ENCODE peak calls at places on chromosome 4, in eight cellular contexts. J is esophagus squamous epithelium, Q is IMR-90, N is tibial nerve, X is heart left ventricle, Y is HCT116, D is uterus, W is GM12878. R is an unnamed sample. For H3K4me1 and H3K9me3, the result is how much of the 10 kb centered on the place peaks cover.

GRCh38 chr4:155657169-155657568 is 9.5 kb upstream of the GUCY1A1 start:
- DNase-seq in N (no peak), W (no peak), J (no peak), Y (no peak), D (no peak), X (no peak), Q (no peak), R (no peak)

GRCh38 chr4:84019626-84020025 is 479.5 kb downstream of the NKX6-1 start:
- DNase-seq in Y (no peak), Q (no peak), W (no peak), D (no peak), N (no peak), J (no peak), X (no peak), R (no peak)

GRCh38 chr4:149891381-149891780 is 75.7 kb upstream of the IQCM start:
- DNase-seq in N (no peak), D (no peak), Q (no peak), W (no peak), Y (no peak), J (no peak), X (no peak), R (no peak)

GRCh38 chr4:165873298-165874071 is 448 bp downstream of the TLL1 start:
- DNase-seq in N (no peak), D (peak), X (peak), J (no peak), Y (no peak), Q (no peak), W (no peak), R (no peak)

GRCh38 chr4:170691168-170691567 is 601.4 kb upstream of the AADAT start:
- DNase-seq in N (no peak), Y (no peak), Q (no peak), D (no peak), X (no peak), W (no peak), J (no peak), R (no peak)

GRCh38 chr4:1216869-1217294 is 32.0 kb downstream of the CTBP1 start:
- DNase-seq in N (no peak), W (no peak), Y (no peak), D (no peak), X (no peak), Q (no peak), J (no peak), R (no peak)

GRCh38 chr4:156779046-156779445 is 192.6 kb downstream of the PDGFC start:
- DNase-seq in X (no peak), Y (no peak), Q (peak), J (no peak), N (no peak), W (no peak), D (peak), R (no peak)

GRCh38 chr4:135185256-135185655 is 983.7 kb upstream of the PABPC4L start:
- DNase-seq in X (no peak), D (no peak), Y (no peak), N (no peak), W (no peak), Q (no peak), J (no peak), R (no peak)

GRCh38 chr4:104064650-104065577 is 345.1 kb upstream of the TACR3 start:
- DNase-seq in D (no peak), W (peak), Y (peak), Q (no peak), N (peak), J (no peak), X (peak), R (no peak)

GRCh38 chr4:178240891-178241290 is 798.7 kb upstream of the AGA start:
- DNase-seq in W (no peak), X (no peak), D (no peak), Q (no peak), J (no peak), N (no peak), Y (no peak), R (no peak)

GRCh38 chr4:124199755-124200154 is 512.8 kb downstream of the ANKRD50 start:
- DNase-seq in Y (no peak), D (no peak), Q (peak), W (no peak), J (no peak), N (no peak), X (no peak), R (no peak)

GRCh38 chr4:188682321-188682720 is 543.1 kb downstream of the TRIML1 start:
- DNase-seq in D (no peak), Y (no peak), J (no peak), N (no peak), X (no peak), W (no peak), Q (no peak), R (no peak)

GRCh38 chr4:168924648-168925047 is 85.4 kb downstream of the CBR4 start:
- DNase-seq in Q (no peak), W (no peak), D (no peak), N (no peak), Y (no peak), X (no peak), J (no peak), R (no peak)

DNA sequence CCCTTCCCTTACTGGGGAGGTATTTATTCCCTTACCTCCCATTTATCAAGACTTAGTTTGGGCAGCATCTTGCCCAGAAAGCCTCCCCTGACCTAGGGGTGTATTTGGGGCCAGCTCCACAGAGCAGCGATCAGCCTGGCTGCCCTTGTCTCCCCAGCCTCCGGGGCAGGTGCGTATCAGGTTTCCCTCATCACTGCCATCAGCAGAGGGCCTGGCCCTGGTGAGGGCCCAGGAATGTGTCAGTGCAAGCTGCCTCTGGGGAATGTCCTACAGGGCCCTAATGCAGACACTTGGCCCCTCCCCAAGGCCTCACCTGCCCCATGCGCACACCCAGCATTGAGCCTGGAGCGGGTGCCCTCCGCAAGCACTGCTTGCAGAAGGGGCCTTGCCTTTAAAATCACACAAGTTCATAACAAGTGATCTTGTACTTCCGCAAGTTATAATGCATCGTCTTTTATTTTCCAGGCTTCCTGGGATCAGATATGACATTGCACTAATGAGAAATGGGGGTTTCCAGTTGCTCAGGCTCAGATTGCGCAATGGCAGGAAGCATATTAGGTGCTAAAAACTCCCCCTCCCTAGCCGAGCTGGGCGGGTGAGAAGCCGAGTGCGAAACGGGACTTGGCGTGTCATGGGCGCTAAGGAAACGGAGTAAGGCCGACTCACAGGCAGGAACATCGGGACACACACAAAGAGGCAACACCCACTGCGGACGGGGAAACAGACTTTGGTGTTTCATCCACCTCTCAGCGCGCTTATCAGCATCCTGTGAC is 25.4 kb upstream of the AFAP1 start:
- DNase-seq in W (no peak), N (peak), X (peak), Q (peak), Y (no peak), J (no peak), D (peak), R (no peak)
- H3K4me1 ChIP-seq in W (under half), N (under half), X (under half), Q (under half), Y (half or more), J (under half), D (under half), R (under half)

DNA sequence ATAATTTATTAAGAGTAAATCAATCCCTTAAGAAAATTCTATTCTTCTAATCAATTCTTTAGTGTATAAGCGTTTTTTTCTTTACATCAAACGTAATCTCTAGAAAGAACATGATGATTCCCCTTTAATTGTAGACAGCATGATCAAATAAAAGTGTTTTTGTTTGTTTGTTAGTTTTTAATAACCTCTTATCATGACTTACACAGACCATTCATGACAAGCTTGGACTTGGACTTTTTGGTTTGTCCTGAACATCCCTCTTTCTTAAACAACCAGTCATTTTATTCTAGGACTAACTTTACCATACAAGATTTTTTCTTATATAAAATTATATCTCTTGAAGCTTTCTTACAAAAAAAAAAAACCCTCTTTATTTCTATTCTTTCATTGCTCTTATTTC is 344.6 kb upstream of the SPOCK3 start:
- DNase-seq in Y (peak), Q (no peak), N (no peak), D (no peak), X (no peak), W (no peak), J (no peak), R (no peak)
- H3K9me3 ChIP-seq in Y (under half), Q (under half), N (under half), D (under half), X (under half), W (under half), J (under half), R (under half)

DNA sequence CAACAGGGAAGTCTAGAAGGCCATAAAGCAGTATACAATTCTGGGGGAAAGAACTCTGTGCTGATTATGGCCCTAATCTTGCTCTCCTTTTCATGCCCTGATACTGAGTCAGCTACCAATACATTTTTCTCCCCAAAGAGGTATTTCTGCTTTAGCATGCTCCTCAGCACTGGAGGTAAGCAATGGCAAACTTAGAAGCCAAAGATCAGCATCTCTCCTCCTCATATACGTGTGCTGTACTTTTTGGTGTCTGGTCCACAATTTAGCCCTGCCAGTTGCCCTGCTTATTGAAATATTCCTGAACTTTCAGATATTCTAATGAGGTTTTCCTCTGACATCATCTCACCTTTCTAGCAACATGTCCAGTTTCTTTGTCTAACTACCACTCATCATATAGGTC is 226.2 kb downstream of the FSTL5 start:
- DNase-seq in Q (no peak), J (no peak), Y (peak), W (no peak), X (no peak), N (no peak), D (no peak), R (no peak)
- TF ChIP-seq POLR2A in Q (no peak), J (no peak), Y (no peak), W (no peak), X (no peak), N (no peak), D (no peak), R (no peak)

DNA sequence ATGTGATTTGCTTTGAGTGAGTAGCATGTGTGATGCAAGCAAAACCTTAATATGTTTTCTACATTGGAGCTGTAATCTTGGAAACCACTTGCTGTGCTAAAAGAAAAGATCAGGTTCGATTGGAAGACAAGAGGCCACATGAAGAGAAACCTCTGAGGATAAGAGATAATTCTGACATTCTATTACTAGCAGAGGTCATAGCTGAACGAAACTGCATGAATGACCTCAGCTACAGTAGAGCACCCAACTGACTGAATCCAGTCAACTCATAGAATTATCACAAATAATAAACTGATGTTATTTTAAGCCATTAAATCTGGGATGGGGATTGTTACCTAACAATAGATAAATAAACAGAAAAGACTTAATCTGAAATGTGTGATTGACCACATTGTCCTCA is 147.1 kb downstream of the CAMK2D start:
- DNase-seq in N (no peak), J (no peak), X (no peak), D (no peak), Q (no peak), Y (no peak), W (no peak), R (no peak)
- H3K4me1 ChIP-seq in N (under half), J (under half), X (half or more), D (under half), Q (under half), Y (under half), W (under half), R (under half)

GRCh38 chr4:172734555-172734954 is 434.1 kb upstream of the GALNT7 start:
- DNase-seq in X (no peak), W (no peak), N (no peak), D (no peak), J (no peak), Q (no peak), Y (no peak), R (no peak)

GRCh38 chr4:172740434-172740833 is 428.2 kb upstream of the GALNT7 start:
- DNase-seq in W (no peak), Y (no peak), J (no peak), N (no peak), Q (no peak), X (no peak), D (no peak), R (no peak)

DNA sequence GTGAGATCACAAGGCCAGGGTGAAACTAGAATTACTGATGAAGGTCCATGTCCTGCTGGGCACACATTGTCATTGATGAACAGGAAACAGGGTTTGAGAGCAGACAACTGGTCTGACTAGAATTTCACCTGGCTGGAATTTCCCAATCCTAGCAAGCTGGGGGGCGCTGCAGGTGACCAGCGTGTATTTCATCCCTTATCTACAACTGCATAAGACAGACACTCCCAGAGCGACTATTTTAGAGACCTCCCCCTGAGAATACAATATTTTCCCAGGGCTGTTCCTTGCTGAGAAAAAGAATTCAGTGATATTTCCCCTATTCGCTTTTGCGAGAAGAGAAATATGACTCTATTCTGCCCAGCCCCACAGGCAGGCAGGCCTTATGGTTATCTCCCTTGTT is 432.6 kb upstream of the GALNT7 start:
- DNase-seq in J (no peak), D (no peak), W (no peak), Y (no peak), X (no peak), Q (no peak), N (no peak), R (no peak)
- H3K9me3 ChIP-seq in J (under half), D (under half), W (under half), Y (under half), X (half or more), Q (under half), N (under half), R (half or more)

DNA sequence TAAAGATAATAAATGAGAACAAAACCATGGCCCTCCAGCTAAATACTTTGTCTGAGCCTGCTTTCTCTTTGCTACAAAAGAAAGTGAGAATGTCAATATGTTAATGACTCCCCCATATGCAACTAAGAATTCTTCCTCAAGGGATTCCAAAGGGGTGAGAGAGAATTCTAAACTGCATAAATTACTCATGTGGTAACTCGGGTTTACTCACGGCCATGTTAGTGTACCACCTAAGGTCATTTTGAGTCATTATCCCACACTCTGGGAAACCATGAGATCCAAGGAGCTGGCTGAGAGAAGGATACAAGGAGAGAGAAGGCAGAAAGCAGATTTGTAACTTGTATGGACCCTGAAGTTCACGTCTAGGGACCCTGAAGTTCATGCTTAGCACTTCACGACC is 190.3 kb downstream of the DHX15 start:
- DNase-seq in N (no peak), W (no peak), Q (peak), D (no peak), Y (no peak), J (no peak), X (no peak), R (no peak)
- TF ChIP-seq POLR2A in N (no peak), W (no peak), Q (no peak), D (no peak), Y (no peak), J (no peak), X (no peak), R (no peak)

GRCh38 chr4:65021737-65022136 is 612.5 kb upstream of the TECRL start:
- DNase-seq in J (no peak), W (no peak), D (no peak), X (no peak), Y (no peak), N (no peak), Q (no peak), R (no peak)
- H3K4me1 ChIP-seq in J (under half), W (under half), D (under half), X (under half), Y (under half), N (under half), Q (under half), R (under half)

GRCh38 chr4:92253986-92254671 is 49.6 kb upstream of the GRID2 start:
- DNase-seq in D (no peak), Y (no peak), J (no peak), W (no peak), Q (no peak), X (no peak), N (no peak), R (no peak)
- H3K9me3 ChIP-seq in D (under half), Y (under half), J (under half), W (under half), Q (under half), X (under half), N (under half), R (under half)